ENCODE peak calls at places on chromosomes 7 and 10, in seven cellular contexts. One of them, this sample, is unnamed.

GRCh38 chr10:37304036-37304435 is 178.6 kb downstream of the ANKRD30A start:
- DNase-seq in HCT116: no peak
- DNase-seq in SK-N-SH: no peak
- DNase-seq in A549: no peak
- DNase-seq in K562: no peak
- DNase-seq in NB4: no peak
- DNase-seq in WTC11: no peak
- DNase-seq in this sample: no peak

GRCh38 chr7:100602889-100603696 is 930 bp downstream of the PCOLCE start:
- DNase-seq in SK-N-SH: peak
- DNase-seq in WTC11: peak
- DNase-seq in HCT116: no peak
- DNase-seq in K562: peak
- DNase-seq in A549: no peak
- DNase-seq in NB4: no peak
- DNase-seq in this sample: no peak

GRCh38 chr10:28841625-28842024 is 164.3 kb downstream of the BAMBI start:
- DNase-seq in K562: no peak
- DNase-seq in A549: no peak
- DNase-seq in WTC11: no peak
- DNase-seq in SK-N-SH: no peak
- DNase-seq in HCT116: no peak
- DNase-seq in NB4: no peak
- DNase-seq in this sample: no peak

GRCh38 chr10:117477961-117478670 is 64.4 kb upstream of the EMX2 start:
- DNase-seq in A549: peak
- DNase-seq in K562: peak
- DNase-seq in WTC11: no peak
- DNase-seq in SK-N-SH: no peak
- DNase-seq in NB4: peak
- DNase-seq in HCT116: peak
- DNase-seq in this sample: peak

GRCh38 chr10:102347236-102347828 is 48.2 kb upstream of the NFKB2 start:
- DNase-seq in WTC11: peak
- DNase-seq in NB4: peak
- DNase-seq in SK-N-SH: peak
- DNase-seq in A549: peak
- DNase-seq in HCT116: peak
- DNase-seq in K562: peak
- DNase-seq in this sample: peak

GRCh38 chr7:120966961-120967360 is 16.4 kb downstream of the ING3 start:
- DNase-seq in K562: no peak
- DNase-seq in A549: no peak
- DNase-seq in NB4: no peak
- DNase-seq in HCT116: no peak
- DNase-seq in WTC11: no peak
- DNase-seq in SK-N-SH: no peak
- DNase-seq in this sample: no peak

GRCh38 chr10:121036431-121036830 is 185.3 kb downstream of the WDR11 start:
- DNase-seq in NB4: no peak
- DNase-seq in K562: no peak
- DNase-seq in WTC11: no peak
- DNase-seq in A549: no peak
- DNase-seq in SK-N-SH: no peak
- DNase-seq in HCT116: no peak
- DNase-seq in this sample: no peak

GRCh38 chr10:108901766-108902365 is 1021.4 kb downstream of the XPNPEP1 start:
- DNase-seq in NB4: no peak
- DNase-seq in WTC11: no peak
- DNase-seq in HCT116: no peak
- DNase-seq in SK-N-SH: no peak
- DNase-seq in K562: no peak
- DNase-seq in A549: no peak
- DNase-seq in this sample: no peak

GRCh38 chr10:128084364-128084763 is 41.9 kb downstream of the MKI67 start:
- DNase-seq in A549: no peak
- DNase-seq in HCT116: no peak
- DNase-seq in SK-N-SH: no peak
- DNase-seq in NB4: no peak
- DNase-seq in WTC11: no peak
- DNase-seq in K562: no peak
- DNase-seq in this sample: no peak

GRCh38 chr10:78339251-78339650 is 305.6 kb downstream of the RPS24 start:
- DNase-seq in SK-N-SH: no peak
- DNase-seq in K562: no peak
- DNase-seq in HCT116: no peak
- DNase-seq in WTC11: no peak
- DNase-seq in NB4: no peak
- DNase-seq in A549: no peak
- DNase-seq in this sample: no peak

GRCh38 chr7:13457790-13458189 is 531.7 kb downstream of the ETV1 start:
- DNase-seq in K562: no peak
- DNase-seq in HCT116: no peak
- DNase-seq in A549: no peak
- DNase-seq in WTC11: no peak
- DNase-seq in SK-N-SH: no peak
- DNase-seq in NB4: no peak
- DNase-seq in this sample: no peak

GRCh38 chr10:22620140-22620857 is 94.1 kb downstream of the PIP4K2A start:
- DNase-seq in K562: no peak
- DNase-seq in WTC11: no peak
- DNase-seq in SK-N-SH: peak
- DNase-seq in HCT116: peak
- DNase-seq in NB4: no peak
- DNase-seq in A549: peak
- DNase-seq in this sample: peak

GRCh38 chr10:24916365-24916764 is 36.0 kb downstream of the PRTFDC1 start:
- DNase-seq in NB4: no peak
- DNase-seq in WTC11: no peak
- DNase-seq in K562: no peak
- DNase-seq in A549: no peak
- DNase-seq in SK-N-SH: no peak
- DNase-seq in HCT116: no peak
- DNase-seq in this sample: no peak

GRCh38 chr10:6108631-6109443 is 20.0 kb downstream of the RBM17 start:
- DNase-seq in HCT116: peak
- DNase-seq in K562: peak
- DNase-seq in A549: peak
- DNase-seq in SK-N-SH: peak
- DNase-seq in NB4: peak
- DNase-seq in WTC11: peak
- DNase-seq in this sample: peak

GRCh38 chr10:104642311-104643022 is 1.4 kb downstream of the SORCS3 start:
- DNase-seq in WTC11: peak
- DNase-seq in HCT116: no peak
- DNase-seq in NB4: no peak
- DNase-seq in SK-N-SH: peak
- DNase-seq in A549: peak
- DNase-seq in K562: peak
- DNase-seq in this sample: no peak

GRCh38 chr10:26554246-26554645 is 116.1 kb downstream of the APBB1IP start:
- DNase-seq in HCT116: no peak
- DNase-seq in WTC11: no peak
- DNase-seq in NB4: no peak
- DNase-seq in SK-N-SH: no peak
- DNase-seq in A549: no peak
- DNase-seq in K562: no peak
- DNase-seq in this sample: no peak

GRCh38 chr7:514651-515598 is 4.7 kb downstream of the PDGFA start:
- DNase-seq in SK-N-SH: no peak
- DNase-seq in HCT116: no peak
- DNase-seq in WTC11: peak
- DNase-seq in A549: no peak
- DNase-seq in NB4: no peak
- DNase-seq in K562: peak
- DNase-seq in this sample: no peak

GRCh38 chr7:19749658-19750057 is 23.8 kb downstream of the TMEM196 start:
- DNase-seq in K562: no peak
- DNase-seq in SK-N-SH: no peak
- DNase-seq in NB4: no peak
- DNase-seq in WTC11: no peak
- DNase-seq in HCT116: no peak
- DNase-seq in A549: no peak
- DNase-seq in this sample: no peak

GRCh38 chr10:3500408-3500856 is 284.6 kb downstream of the KLF6 start:
- DNase-seq in NB4: no peak
- DNase-seq in A549: peak
- DNase-seq in K562: no peak
- DNase-seq in WTC11: peak
- DNase-seq in HCT116: no peak
- DNase-seq in SK-N-SH: no peak
- DNase-seq in this sample: no peak

GRCh38 chr7:128841961-128842673 is 11.9 kb downstream of the FLNC start:
- DNase-seq in K562: peak
- DNase-seq in WTC11: peak
- DNase-seq in A549: peak
- DNase-seq in SK-N-SH: peak
- DNase-seq in NB4: peak
- DNase-seq in HCT116: no peak
- DNase-seq in this sample: peak

GRCh38 chr7:77657427-77658331 is 38.6 kb upstream of the RSBN1L start:
- DNase-seq in HCT116: peak
- DNase-seq in A549: peak
- DNase-seq in NB4: peak
- DNase-seq in WTC11: no peak
- DNase-seq in K562: peak
- DNase-seq in SK-N-SH: peak
- DNase-seq in this sample: peak

GRCh38 chr10:5531558-5532230 is 6.9 kb downstream of the CALML3 start:
- DNase-seq in K562: no peak
- DNase-seq in SK-N-SH: no peak
- DNase-seq in NB4: no peak
- DNase-seq in WTC11: peak
- DNase-seq in HCT116: no peak
- DNase-seq in A549: no peak
- DNase-seq in this sample: no peak

GRCh38 chr7:101739757-101740398 is 77.5 kb upstream of the CUX1 start:
- DNase-seq in WTC11: no peak
- DNase-seq in K562: no peak
- DNase-seq in A549: no peak
- DNase-seq in NB4: peak
- DNase-seq in HCT116: no peak
- DNase-seq in SK-N-SH: no peak
- DNase-seq in this sample: peak

GRCh38 chr10:67760272-67760671 is 64.3 kb upstream of the CTNNA3 start:
- DNase-seq in SK-N-SH: no peak
- DNase-seq in A549: no peak
- DNase-seq in HCT116: no peak
- DNase-seq in WTC11: no peak
- DNase-seq in NB4: no peak
- DNase-seq in K562: no peak
- DNase-seq in this sample: no peak

GRCh38 chr7:135253851-135254815 is 20.5 kb downstream of the STRA8 start:
- DNase-seq in A549: peak
- DNase-seq in K562: no peak
- DNase-seq in WTC11: no peak
- DNase-seq in SK-N-SH: no peak
- DNase-seq in NB4: peak
- DNase-seq in HCT116: peak
- DNase-seq in this sample: peak
- TF ChIP-seq MAX in A549: peak
- TF ChIP-seq MAX in K562: no peak
- TF ChIP-seq MAX in WTC11: no peak
- TF ChIP-seq MAX in SK-N-SH: peak
- TF ChIP-seq MAX in NB4: no peak
- TF ChIP-seq MAX in HCT116: no peak
- TF ChIP-seq MAX in this sample: no peak

DNA sequence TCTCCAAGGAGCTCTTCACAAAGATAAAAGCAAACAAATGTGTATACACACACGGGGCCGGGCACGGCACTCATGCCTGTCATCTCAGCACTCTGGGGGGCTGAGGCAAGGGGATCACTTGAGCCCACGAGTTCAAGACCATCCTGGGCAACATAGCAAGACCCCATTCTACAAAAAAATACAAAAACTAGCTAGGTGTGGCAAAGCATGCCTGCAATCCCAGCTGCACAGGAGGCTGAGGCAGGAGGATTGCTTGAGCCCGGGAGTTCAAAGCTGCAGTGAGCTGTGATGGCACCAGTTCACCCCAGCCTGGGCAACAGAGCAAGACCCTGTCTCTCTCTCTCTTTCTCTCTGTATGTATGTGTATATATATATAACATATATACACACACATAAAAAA is 22.3 kb downstream of the TTYH3 start:
- DNase-seq in A549: no peak
- DNase-seq in NB4: no peak
- DNase-seq in WTC11: no peak
- DNase-seq in K562: no peak
- DNase-seq in SK-N-SH: no peak
- DNase-seq in HCT116: no peak
- DNase-seq in this sample: no peak
- TF ChIP-seq MAX in A549: no peak
- TF ChIP-seq MAX in NB4: no peak
- TF ChIP-seq MAX in WTC11: no peak
- TF ChIP-seq MAX in K562: no peak
- TF ChIP-seq MAX in SK-N-SH: no peak
- TF ChIP-seq MAX in HCT116: no peak
- TF ChIP-seq MAX in this sample: no peak

GRCh38 chr10:95485445-95485844 is 75.7 kb downstream of the SORBS1 start:
- DNase-seq in HCT116: no peak
- DNase-seq in A549: no peak
- DNase-seq in SK-N-SH: no peak
- DNase-seq in K562: peak
- DNase-seq in WTC11: no peak
- DNase-seq in NB4: no peak
- DNase-seq in this sample: peak
- TF ChIP-seq MAX in HCT116: no peak
- TF ChIP-seq MAX in A549: no peak
- TF ChIP-seq MAX in SK-N-SH: no peak
- TF ChIP-seq MAX in K562: no peak
- TF ChIP-seq MAX in WTC11: no peak
- TF ChIP-seq MAX in NB4: no peak
- TF ChIP-seq MAX in this sample: no peak

GRCh38 chr7:5550385-5550784 is 126.8 kb upstream of the TNRC18 start:
- DNase-seq in HCT116: no peak
- DNase-seq in WTC11: no peak
- DNase-seq in K562: peak
- DNase-seq in A549: no peak
- DNase-seq in SK-N-SH: peak
- DNase-seq in NB4: no peak
- DNase-seq in this sample: no peak
- TF ChIP-seq MAX in HCT116: no peak
- TF ChIP-seq MAX in WTC11: no peak
- TF ChIP-seq MAX in K562: no peak
- TF ChIP-seq MAX in A549: no peak
- TF ChIP-seq MAX in SK-N-SH: no peak
- TF ChIP-seq MAX in NB4: no peak
- TF ChIP-seq MAX in this sample: no peak

This sample was measured in endothelial cell of umbilical vein.